ENCODE peak calls at places on chromosomes 16 and 17, in nine cellular contexts. P is HTR-8/SVneo; Q is naive B cell; U is choroid plexus epithelial cell; R is WTC11; W is nucleus accumbens; X is activated CD8-positive, alpha-beta memory T cell treated with anti-CD3 and anti-CD28 coated beads for 1 hour; T is T1000; E is left colon. I is an unnamed sample.

GRCh38 chr17:49012893-49013255 is 15.7 kb downstream of the IGF2BP1 start:
- DNase-seq in P (no peak), Q (no peak), U (no peak), R (no peak), W (no peak), X (no peak), T (no peak), E (no peak), I (no peak)

GRCh38 chr16:76293980-76294690 is 16.9 kb downstream of the CNTNAP4 start:
- DNase-seq in P (no peak), Q (no peak), U (no peak), R (no peak), W (no peak), X (no peak), T (no peak), E (no peak), I (no peak)

GRCh38 chr17:16486373-16487250 is 5.4 kb downstream of the LRRC75A start:
- DNase-seq in P (no peak), Q (no peak), U (peak; percentile 53), R (peak; percentile 50), W (peak; percentile 50), X (no peak), T (no peak), E (peak; percentile 97), I (peak; percentile 99)

GRCh38 chr16:21083729-21084268 is 66.8 kb downstream of the DNAH3 start:
- DNase-seq in P (peak; percentile 37), Q (peak; percentile 23), U (peak; percentile 66), R (peak; percentile 81), W (no peak), X (peak; percentile 17), T (no peak), E (peak; percentile 39), I (peak; percentile 57)

GRCh38 chr17:27268394-27269085 is 25.4 kb upstream of the WSB1 start:
- DNase-seq in P (no peak), Q (no peak), U (no peak), R (no peak), W (no peak), X (no peak), T (no peak), E (no peak), I (no peak)

GRCh38 chr16:57976331-57976796 is 5.4 kb upstream of the CNGB1 start:
- DNase-seq in P (no peak), Q (no peak), U (peak; percentile 5), R (no peak), W (peak; percentile 14), X (no peak), T (no peak), E (no peak), I (no peak)

GRCh38 chr16:88560722-88561484 is 9.3 kb upstream of the ZC3H18 start:
- DNase-seq in P (no peak), Q (no peak), U (peak; percentile 50), R (peak; percentile 71), W (no peak), X (no peak), T (no peak), E (no peak), I (no peak)

GRCh38 chr17:44887971-44888955 is 11.0 kb downstream of the EFTUD2 start:
- DNase-seq in P (no peak), Q (no peak), U (no peak), R (no peak), W (no peak), X (no peak), T (no peak), E (no peak), I (no peak)

GRCh38 chr17:65723356-65723928 is 162.0 kb upstream of the AXIN2 start:
- DNase-seq in P (no peak), Q (no peak), U (peak; percentile 58), R (no peak), W (no peak), X (no peak), T (no peak), E (no peak), I (no peak)

I was measured in small intestine.